ENCODE peak calls at places on chromosome 2, in six cellular contexts. B is K562, A is fibroblast of pulmonary artery, X is upper lobe of right lung, S is upper lobe of left lung, J is ovary. O is an unnamed sample.

GRCh38 chr2:128346811-128347558 is 28.3 kb upstream of the HS6ST1 start:
- DNase-seq in B (no peak), A (no peak), X (no peak), S (no peak), J (no peak), O (no peak)

GRCh38 chr2:213848631-213849030 is 562.2 kb upstream of the VWC2L start:
- DNase-seq in B (no peak), A (peak), X (no peak), S (no peak), J (no peak), O (peak)

GRCh38 chr2:181685150-181685688 is 4.9 kb upstream of the NEUROD1 start:
- DNase-seq in B (no peak), A (peak), X (no peak), S (no peak), J (no peak), O (peak)

GRCh38 chr2:180873219-180873618 is 107.2 kb upstream of the UBE2E3 start:
- DNase-seq in B (no peak), A (no peak), X (no peak), S (no peak), J (no peak), O (no peak)

GRCh38 chr2:37711831-37712230 is 40.4 kb upstream of the CDC42EP3 start:
- DNase-seq in B (no peak), A (peak), X (no peak), S (no peak), J (no peak), O (no peak)

GRCh38 chr2:85323351-85323987 is 4.3 kb downstream of the TGOLN2 start:
- DNase-seq in B (no peak), A (peak), X (no peak), S (no peak), J (no peak), O (no peak)

GRCh38 chr2:223549215-223549614 is 52.9 kb downstream of the SCG2 start:
- DNase-seq in B (no peak), A (peak), X (no peak), S (no peak), J (no peak), O (peak)

GRCh38 chr2:238462782-238463396 is 36.2 kb downstream of the ASB1 start:
- DNase-seq in B (peak), A (peak), X (no peak), S (no peak), J (no peak), O (peak)

GRCh38 chr2:175366814-175367213 is 185.3 kb upstream of the ATP5MC3 start:
- DNase-seq in B (peak), A (peak), X (no peak), S (no peak), J (no peak), O (peak)

GRCh38 chr2:195488567-195488966 is 168.5 kb upstream of the SLC39A10 start:
- DNase-seq in B (no peak), A (no peak), X (no peak), S (no peak), J (no peak), O (no peak)

GRCh38 chr2:226048625-226049024 is 649.1 kb downstream of the NYAP2 start:
- DNase-seq in B (no peak), A (peak), X (no peak), S (no peak), J (no peak), O (peak)

GRCh38 chr2:102592601-102593000 is 26.8 kb upstream of the SLC9A2 start:
- DNase-seq in B (peak), A (peak), X (no peak), S (no peak), J (no peak), O (peak)

GRCh38 chr2:162106146-162106551 is 32.1 kb upstream of the DPP4 start:
- DNase-seq in B (no peak), A (peak), X (no peak), S (no peak), J (no peak), O (no peak)

GRCh38 chr2:102677219-102678215 is 58.2 kb downstream of the SLC9A2 start:
- DNase-seq in B (no peak), A (peak), X (no peak), S (no peak), J (no peak), O (peak)

GRCh38 chr2:65436825-65437221 is 4.4 kb upstream of the SPRED2 start:
- DNase-seq in B (peak), A (no peak), X (no peak), S (no peak), J (no peak), O (no peak)

GRCh38 chr2:45652090-45653050 is 895 bp downstream of the PRKCE start:
- DNase-seq in B (no peak), A (peak), X (peak), S (peak), J (peak), O (peak)

GRCh38 chr2:78718483-78718882 is 307.0 kb upstream of the REG3G start:
- DNase-seq in B (no peak), A (peak), X (no peak), S (no peak), J (no peak), O (peak)

GRCh38 chr2:61011649-61012048 is 5.9 kb upstream of the PEX13 start:
- DNase-seq in B (no peak), A (peak), X (no peak), S (peak), J (no peak), O (peak)

GRCh38 chr2:112923237-112923966 is 12.4 kb downstream of the IL37 start:
- DNase-seq in B (peak), A (no peak), X (no peak), S (no peak), J (no peak), O (no peak)

GRCh38 chr2:173772205-173772604 is 193.0 kb downstream of the SP3 start:
- DNase-seq in B (no peak), A (no peak), X (no peak), S (no peak), J (no peak), O (no peak)

GRCh38 chr2:224946911-224947310 is 95.4 kb downstream of the DOCK10 start:
- DNase-seq in B (no peak), A (peak), X (no peak), S (no peak), J (no peak), O (peak)

GRCh38 chr2:127347000-127347399 is 40.8 kb downstream of the MAP3K2 start:
- DNase-seq in B (no peak), A (no peak), X (no peak), S (no peak), J (no peak), O (no peak)

GRCh38 chr2:162340822-162341221 is 3.1 kb upstream of the GCA start:
- DNase-seq in B (no peak), A (no peak), X (no peak), S (no peak), J (no peak), O (no peak)

DNA sequence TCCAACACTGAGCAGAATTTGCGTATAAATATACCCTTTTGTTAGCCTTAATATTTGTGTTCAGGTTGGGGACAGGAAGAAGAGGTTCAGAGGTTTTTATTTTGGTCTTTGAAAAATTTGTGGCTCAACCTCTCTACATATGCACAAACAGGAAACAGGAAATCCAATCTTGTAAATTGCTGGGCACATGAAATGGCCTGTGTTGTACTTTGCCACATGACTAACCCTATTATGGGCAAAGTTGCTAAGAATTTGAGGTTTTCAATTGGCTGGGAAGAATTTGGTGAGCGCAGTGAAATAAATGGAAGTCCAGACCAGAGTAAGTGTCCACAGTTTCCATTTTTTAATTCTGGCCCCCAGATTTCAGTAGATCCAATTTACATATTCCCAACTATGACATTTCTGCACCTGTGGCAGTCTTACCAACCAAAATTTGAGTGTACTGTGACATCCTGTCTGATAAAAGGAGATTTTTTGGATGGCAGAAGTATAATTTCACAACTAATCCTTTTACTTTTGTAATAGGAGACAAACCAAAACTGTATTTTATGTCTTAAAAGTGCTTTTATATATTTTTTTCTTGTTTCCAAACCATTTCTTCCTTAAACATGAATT is 63.6 kb downstream of the COX7A2L start:
- DNase-seq in B (no peak), A (no peak), X (no peak), S (no peak), J (no peak), O (no peak)
- TF ChIP-seq CTCF in B (no peak), A (no peak), X (no peak), S (no peak), J (no peak), O (no peak)

GRCh38 chr2:25201265-25201664 is 32.9 kb upstream of the POMC start:
- DNase-seq in B (peak), A (no peak), X (no peak), S (no peak), J (no peak), O (peak)
- TF ChIP-seq CTCF in B (peak), A (peak), X (peak), S (no peak), J (no peak), O (no peak)

GRCh38 chr2:34736482-34736881 is 1137.4 kb upstream of the FAM98A start:
- DNase-seq in B (no peak), A (no peak), X (no peak), S (no peak), J (no peak), O (no peak)

GRCh38 chr2:34734042-34734441 is 1134.9 kb upstream of the FAM98A start:
- DNase-seq in B (no peak), A (no peak), X (no peak), S (no peak), J (no peak), O (no peak)

GRCh38 chr2:34734662-34735061 is 1135.6 kb upstream of the FAM98A start:
- DNase-seq in B (no peak), A (no peak), X (no peak), S (no peak), J (no peak), O (no peak)

GRCh38 chr2:34738691-34739090 is 1139.6 kb upstream of the FAM98A start:
- DNase-seq in B (no peak), A (no peak), X (no peak), S (no peak), J (no peak), O (no peak)
- TF ChIP-seq CTCF in B (no peak), A (no peak), X (peak), S (no peak), J (no peak), O (peak)

GRCh38 chr2:177243073-177243472 is 21.5 kb downstream of the NFE2L2 start:
- DNase-seq in B (no peak), A (no peak), X (no peak), S (no peak), J (no peak), O (no peak)

GRCh38 chr2:177245010-177245422 is 19.5 kb downstream of the NFE2L2 start:
- DNase-seq in B (no peak), A (peak), X (no peak), S (no peak), J (no peak), O (peak)

GRCh38 chr2:177244244-177244771 is 20.2 kb downstream of the NFE2L2 start:
- DNase-seq in B (no peak), A (no peak), X (no peak), S (no peak), J (no peak), O (no peak)

GRCh38 chr2:177242136-177242987 is 22.2 kb downstream of the NFE2L2 start:
- DNase-seq in B (peak), A (peak), X (no peak), S (no peak), J (no peak), O (peak)

DNA sequence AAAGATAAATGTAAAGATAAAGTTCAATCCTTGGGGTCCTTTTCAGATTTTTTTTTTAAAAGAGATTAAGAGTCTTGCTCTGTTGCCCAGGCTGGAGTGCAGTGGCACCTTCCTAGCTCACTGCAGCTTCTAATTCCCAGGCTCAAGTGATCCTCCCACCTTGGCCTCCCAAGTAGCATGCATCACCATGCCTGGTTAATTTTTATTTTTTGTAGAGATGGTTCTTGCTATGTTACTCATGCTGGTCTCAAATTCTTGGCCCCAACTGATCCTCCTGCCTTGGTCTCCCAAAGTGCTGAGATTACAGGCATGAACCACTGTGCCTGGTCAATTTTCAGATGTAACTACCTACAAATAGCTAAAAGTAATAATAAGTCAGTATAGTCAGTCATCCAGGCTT is 21.1 kb downstream of the NFE2L2 start:
- DNase-seq in B (no peak), A (no peak), X (no peak), S (no peak), J (no peak), O (no peak)
- TF ChIP-seq CTCF in B (no peak), A (no peak), X (no peak), S (no peak), J (no peak), O (no peak)

GRCh38 chr2:25215232-25215631 is 46.9 kb upstream of the POMC start:
- DNase-seq in B (no peak), A (no peak), X (no peak), S (no peak), J (no peak), O (no peak)
- TF ChIP-seq CTCF in B (no peak), A (no peak), X (no peak), S (no peak), J (no peak), O (no peak)

GRCh38 chr2:10629819-10630532 is 59.8 kb downstream of the NOL10 start:
- DNase-seq in B (no peak), A (no peak), X (no peak), S (no peak), J (no peak), O (no peak)
- TF ChIP-seq CTCF in B (no peak), A (no peak), X (no peak), S (no peak), J (no peak), O (no peak)

O was measured in MCF 10A.